ENCODE peak calls at places on chromosomes 16 and 17, in six cellular contexts. S is endothelial cell of umbilical vein, J is AG04449, P is PC-9, E is kidney epithelial cell, C is neural crest cell. Y is an unnamed sample.

GRCh38 chr16:69860233-69861231 is 90.6 kb upstream of the CLEC18A start:
- DNase-seq in S (no peak), J (no peak), P (no peak), E (no peak), C (no peak), Y (no peak)

GRCh38 chr16:4212934-4213296 is 29.0 kb downstream of the SRL start:
- DNase-seq in S (no peak), J (no peak), P (peak), E (peak), C (no peak), Y (no peak)

GRCh38 chr16:1708768-1709180 is 2.8 kb downstream of the MAPK8IP3 start:
- DNase-seq in S (no peak), J (no peak), P (no peak), E (no peak), C (no peak), Y (no peak)

GRCh38 chr16:58501242-58502131 is 1.5 kb downstream of the NDRG4 start:
- DNase-seq in S (no peak), J (no peak), P (no peak), E (no peak), C (no peak), Y (no peak)

GRCh38 chr17:10727192-10727591 is 2.6 kb downstream of the TMEM220 start:
- DNase-seq in S (no peak), J (no peak), P (no peak), E (no peak), C (no peak), Y (no peak)

GRCh38 chr16:48603647-48604376 is 6.2 kb downstream of the N4BP1 start:
- DNase-seq in S (no peak), J (no peak), P (no peak), E (no peak), C (no peak), Y (no peak)

GRCh38 chr16:2968368-2968737 is 795 bp upstream of the PAQR4 start:
- DNase-seq in S (no peak), J (no peak), P (no peak), E (no peak), C (no peak), Y (no peak)

GRCh38 chr16:27779719-27780161 is 229.8 kb downstream of the KATNIP start:
- DNase-seq in S (no peak), J (no peak), P (no peak), E (no peak), C (peak), Y (no peak)

DNA sequence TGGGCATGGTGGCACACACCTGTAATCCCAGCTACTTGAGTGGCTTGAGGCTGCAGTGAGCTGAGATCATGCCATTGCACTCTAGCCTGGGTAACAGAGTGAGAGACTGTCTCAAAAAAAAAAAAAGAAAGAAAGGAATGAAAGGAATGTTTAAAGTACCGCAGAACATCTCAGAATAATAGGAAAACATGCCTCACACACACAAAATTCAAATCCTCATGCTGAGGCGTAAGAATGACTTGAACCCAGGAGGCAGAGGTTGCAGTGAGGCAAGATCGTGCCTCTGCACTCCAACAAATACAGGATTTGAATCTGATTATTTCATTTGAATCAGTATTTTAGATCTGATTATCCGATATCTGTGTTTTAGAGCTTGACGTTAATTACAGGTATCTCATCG is 21.3 kb upstream of the GAA start:
- DNase-seq in S (no peak), J (no peak), P (no peak), E (no peak), C (no peak), Y (no peak)
- TF ChIP-seq CTCF in S (no peak), J (no peak), P (no peak), E (no peak), C (no peak), Y (no peak)

DNA sequence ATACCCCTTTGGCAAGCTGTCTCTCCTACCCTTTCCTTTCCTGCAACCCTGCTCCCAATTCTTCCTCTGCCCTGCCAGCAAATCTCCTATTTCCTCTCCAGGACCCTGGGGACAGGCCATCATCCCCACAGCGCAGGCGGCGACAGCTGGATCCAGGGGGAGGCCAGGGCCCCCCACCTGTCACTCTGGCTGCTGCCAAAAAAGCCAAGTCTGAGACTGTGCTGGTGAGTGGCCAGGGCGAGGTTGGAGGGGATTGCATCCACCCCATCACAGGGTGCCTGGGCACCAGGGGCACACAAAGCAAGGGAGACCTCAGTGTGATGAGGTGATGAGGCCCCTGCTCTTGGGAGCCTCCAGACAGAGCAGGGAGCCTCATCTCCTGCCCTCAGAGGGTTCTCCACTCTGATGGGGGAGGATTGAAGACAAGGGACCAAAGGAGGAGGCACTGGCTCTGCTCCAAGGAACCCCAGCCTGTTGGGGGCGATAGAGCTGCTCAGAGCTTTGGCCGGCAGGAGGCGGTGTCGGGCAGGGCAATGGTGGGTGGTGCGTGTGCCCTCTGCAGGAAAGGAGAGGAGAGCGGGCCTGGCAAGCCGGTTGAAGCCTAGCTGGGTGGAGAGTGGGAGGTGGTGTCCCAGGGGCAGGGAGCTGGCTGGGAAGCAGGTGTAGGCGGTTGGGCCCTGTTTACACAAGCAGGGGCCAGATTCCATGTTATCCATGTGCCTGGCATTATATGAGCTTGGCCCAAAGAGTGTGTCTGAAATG is 15.6 kb upstream of the PDK2 start:
- DNase-seq in S (peak), J (no peak), P (peak), E (no peak), C (no peak), Y (no peak)
- TF ChIP-seq CTCF in S (peak), J (peak), P (no peak), E (peak), C (no peak), Y (peak)

DNA sequence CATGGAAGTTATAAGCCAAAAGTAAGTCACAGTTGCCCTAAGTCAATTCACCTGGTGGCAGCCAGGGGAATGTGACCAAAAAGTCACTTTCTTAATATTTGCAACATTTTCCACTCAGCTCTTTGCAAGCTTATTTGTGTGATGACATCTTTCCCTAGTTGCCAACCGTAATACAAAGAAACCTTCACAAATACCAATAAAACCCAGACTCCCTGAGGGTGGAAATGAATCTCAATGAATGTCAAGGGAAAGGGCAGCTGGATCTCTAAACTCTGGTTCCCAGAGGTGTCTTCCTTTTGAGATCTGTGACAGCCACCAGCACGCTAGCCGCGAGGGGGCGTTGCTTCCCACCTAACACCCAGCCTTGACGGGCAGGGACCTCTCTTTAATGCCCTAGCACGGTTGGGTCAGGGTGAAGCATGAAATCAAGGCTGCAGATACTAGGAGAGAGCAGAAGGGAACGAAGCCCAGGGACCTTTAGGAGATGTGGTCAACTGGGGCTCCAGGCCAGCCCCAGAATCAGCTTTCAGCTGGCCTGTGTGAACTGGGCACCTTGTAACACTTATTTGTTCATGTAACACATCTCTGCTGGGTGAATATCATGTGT is 82.2 kb downstream of the CMC2 start:
- DNase-seq in S (peak), J (no peak), P (peak), E (no peak), C (peak), Y (peak)
- TF ChIP-seq CTCF in S (peak), J (peak), P (peak), E (peak), C (peak), Y (peak)

GRCh38 chr17:69690531-69690930 is 276.0 kb downstream of the MAP2K6 start:
- DNase-seq in S (no peak), J (no peak), P (no peak), E (no peak), C (no peak), Y (no peak)
- TF ChIP-seq CTCF in S (no peak), J (no peak), P (no peak), E (no peak), C (no peak), Y (no peak)

GRCh38 chr17:2856727-2857126 is 60.5 kb downstream of the RAP1GAP2 start:
- DNase-seq in S (no peak), J (no peak), P (no peak), E (no peak), C (no peak), Y (no peak)

GRCh38 chr17:2862197-2862596 is 66.0 kb downstream of the RAP1GAP2 start:
- DNase-seq in S (no peak), J (no peak), P (no peak), E (no peak), C (no peak), Y (no peak)

GRCh38 chr17:2863204-2863603 is 67.0 kb downstream of the RAP1GAP2 start:
- DNase-seq in S (no peak), J (no peak), P (no peak), E (no peak), C (no peak), Y (no peak)

GRCh38 chr17:2860883-2861282 is 64.6 kb downstream of the RAP1GAP2 start:
- DNase-seq in S (no peak), J (no peak), P (no peak), E (no peak), C (no peak), Y (no peak)

DNA sequence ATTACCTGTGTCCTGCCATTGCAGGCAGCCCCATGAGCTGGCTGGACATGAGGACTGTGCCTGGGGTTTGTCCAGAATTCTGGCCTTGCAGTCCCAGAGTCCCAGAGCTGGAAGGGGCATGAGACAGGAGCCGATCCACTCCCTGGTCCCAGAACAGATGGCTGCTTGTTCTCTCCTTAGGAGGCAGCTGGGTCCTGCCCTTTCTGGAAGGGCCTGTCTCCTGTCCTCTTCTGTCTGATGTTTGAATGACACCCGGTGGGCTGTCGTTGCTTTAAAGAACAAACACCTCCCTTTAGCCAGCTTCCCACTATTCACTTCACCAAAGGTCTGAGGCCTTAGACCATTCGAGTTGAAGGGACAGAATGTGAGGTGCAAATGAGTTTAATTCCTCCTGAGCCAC is 63.8 kb downstream of the RAP1GAP2 start:
- DNase-seq in S (no peak), J (no peak), P (no peak), E (no peak), C (no peak), Y (no peak)
- TF ChIP-seq CTCF in S (no peak), J (no peak), P (no peak), E (no peak), C (no peak), Y (no peak)

DNA sequence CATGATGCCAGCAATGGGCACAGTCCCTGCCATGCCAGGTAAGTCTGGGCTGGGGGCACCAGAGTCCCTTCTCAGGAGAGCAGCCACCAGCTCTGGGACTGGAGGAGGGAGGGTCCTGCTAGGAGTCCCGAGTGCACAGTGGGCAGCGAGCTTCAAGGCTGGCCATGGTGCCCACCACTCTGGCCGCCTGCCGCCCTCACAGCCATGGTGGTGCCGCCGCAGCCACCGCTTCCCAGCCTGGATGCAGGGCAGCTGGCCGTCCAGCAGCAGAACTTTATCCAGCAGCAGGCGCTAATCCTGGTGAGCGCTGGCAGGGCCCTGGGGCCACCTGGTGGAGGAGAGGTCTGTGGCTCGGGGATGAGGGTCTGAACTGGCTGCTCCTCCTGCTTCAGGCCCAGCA is 17.9 kb upstream of the SMIM5 start:
- DNase-seq in S (no peak), J (no peak), P (no peak), E (no peak), C (no peak), Y (no peak)
- TF ChIP-seq CTCF in S (no peak), J (no peak), P (no peak), E (no peak), C (no peak), Y (no peak)

GRCh38 chr16:84742561-84743200 is 42.9 kb downstream of the USP10 start:
- DNase-seq in S (no peak), J (no peak), P (no peak), E (no peak), C (no peak), Y (no peak)

GRCh38 chr16:84746231-84746630 is 46.4 kb downstream of the USP10 start:
- DNase-seq in S (no peak), J (no peak), P (no peak), E (no peak), C (no peak), Y (no peak)

GRCh38 chr16:84749072-84749471 is 49.3 kb downstream of the USP10 start:
- DNase-seq in S (no peak), J (no peak), P (no peak), E (no peak), C (no peak), Y (no peak)

GRCh38 chr16:84749815-84750214 is 50.0 kb downstream of the USP10 start:
- DNase-seq in S (no peak), J (no peak), P (no peak), E (no peak), C (no peak), Y (no peak)

GRCh38 chr16:84746875-84747274 is 47.1 kb downstream of the USP10 start:
- DNase-seq in S (no peak), J (no peak), P (no peak), E (no peak), C (no peak), Y (no peak)
- TF ChIP-seq CTCF in S (peak), J (peak), P (peak), E (peak), C (peak), Y (no peak)

DNA sequence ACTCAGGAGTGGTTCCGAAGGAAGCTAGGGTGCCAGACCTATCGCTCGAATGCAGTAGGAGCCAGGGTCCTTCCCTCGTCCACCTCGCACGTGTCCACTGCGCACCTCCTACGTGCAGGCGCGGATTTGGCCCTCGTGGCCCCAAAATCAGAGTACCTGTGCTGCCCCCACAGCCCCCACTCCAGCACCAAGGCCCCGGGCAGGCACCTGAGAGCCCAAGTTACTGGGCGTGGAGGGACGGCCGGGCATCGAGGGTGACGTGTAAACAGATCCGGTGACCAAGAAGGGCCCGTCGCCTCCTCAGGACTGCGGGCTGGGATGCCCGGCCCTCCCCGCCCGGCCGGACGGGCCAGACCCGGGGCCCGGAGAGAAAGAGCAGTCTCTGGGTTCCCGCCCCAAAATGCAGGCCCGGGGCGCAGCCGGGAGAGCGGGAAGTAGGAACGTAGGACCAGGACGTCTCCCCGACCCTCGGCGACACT is 492 bp downstream of the SLC25A39 start:
- DNase-seq in S (no peak), J (no peak), P (peak), E (no peak), C (no peak), Y (no peak)
- TF ChIP-seq CTCF in S (no peak), J (no peak), P (no peak), E (no peak), C (no peak), Y (no peak)

GRCh38 chr17:1060991-1061390 is 64.1 kb downstream of the TIMM22 start:
- DNase-seq in S (peak), J (peak), P (peak), E (peak), C (no peak), Y (no peak)

GRCh38 chr17:1056761-1057160 is 59.8 kb downstream of the TIMM22 start:
- DNase-seq in S (no peak), J (no peak), P (no peak), E (no peak), C (no peak), Y (no peak)

GRCh38 chr17:1059131-1059795 is 62.3 kb downstream of the TIMM22 start:
- DNase-seq in S (no peak), J (no peak), P (no peak), E (no peak), C (no peak), Y (no peak)

GRCh38 chr17:1055751-1056645 is 59.1 kb downstream of the TIMM22 start:
- DNase-seq in S (peak), J (no peak), P (peak), E (no peak), C (peak), Y (no peak)

DNA sequence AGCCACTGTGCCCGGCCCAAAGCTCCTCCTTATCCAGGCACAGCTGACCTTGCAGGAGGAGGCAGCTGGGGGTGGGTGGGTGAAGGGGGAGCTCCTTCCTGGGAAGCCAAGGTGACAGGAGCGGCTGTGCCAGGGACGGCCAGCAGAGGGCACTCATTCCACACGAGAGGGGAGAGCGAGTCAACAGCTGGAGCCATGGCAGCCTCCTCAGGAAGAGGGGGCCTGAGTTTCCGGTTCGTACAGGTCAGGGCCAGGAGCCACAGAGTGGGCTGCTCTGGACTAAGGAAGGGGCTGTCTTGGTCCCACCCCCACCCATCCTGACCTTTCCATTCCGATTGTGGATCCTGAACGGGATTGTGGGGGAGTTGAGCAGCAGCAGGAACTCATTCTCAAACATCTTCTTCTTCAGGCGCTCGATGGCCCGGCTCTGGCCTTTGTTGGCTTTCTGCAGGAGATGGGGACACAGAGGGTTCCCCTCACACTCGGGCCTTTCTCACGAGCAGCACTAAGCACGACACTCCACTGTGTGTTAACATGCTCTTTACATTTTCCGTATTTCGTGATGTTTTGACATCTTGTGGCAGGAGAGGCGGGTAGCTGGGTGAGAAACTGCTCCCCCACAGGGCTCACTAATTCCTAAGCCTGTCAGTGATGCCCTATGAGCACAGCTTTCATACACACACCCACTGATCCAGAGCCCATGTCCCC is 61.6 kb downstream of the TIMM22 start:
- DNase-seq in S (peak), J (no peak), P (peak), E (no peak), C (peak), Y (no peak)
- TF ChIP-seq CTCF in S (peak), J (peak), P (peak), E (peak), C (peak), Y (peak)

Y was measured in GM12864.